ENCODE peak calls at places on chromosomes 5 and 9, in eight cellular contexts. B, Z, X, J, E, R, A and G are unnamed samples.

GRCh38 chr5:180034564-180034963 is 37.0 kb downstream of the RNF130 start:
- DNase-seq in J (no peak), Z (no peak), X (no peak), R (no peak), A (no peak), E (no peak), B (no peak), G (no peak)

GRCh38 chr5:113294341-113295110 is 140.3 kb downstream of the TSSK1B start:
- DNase-seq in B (no peak), Z (peak), J (no peak), X (peak), R (peak), E (peak), A (peak), G (peak)

GRCh38 chr9:6673326-6674025 is 27.9 kb upstream of the GLDC start:
- DNase-seq in E (no peak), Z (no peak), J (no peak), A (no peak), R (no peak), B (no peak), X (no peak), G (no peak)

GRCh38 chr5:115455241-115455640 is 89.3 kb downstream of the FEM1C start:
- DNase-seq in R (no peak), B (no peak), E (no peak), Z (no peak), A (no peak), X (peak), J (no peak), G (peak)

GRCh38 chr9:109238677-109239076 is 71.6 kb upstream of the FRRS1L start:
- DNase-seq in X (no peak), A (no peak), E (no peak), B (no peak), Z (no peak), J (no peak), R (no peak), G (no peak)

GRCh38 chr5:51376504-51376903 is 6.7 kb upstream of the ISL1 start:
- DNase-seq in R (no peak), X (no peak), Z (no peak), J (no peak), B (no peak), A (no peak), E (no peak), G (no peak)

GRCh38 chr5:32707394-32707997 is 3.6 kb upstream of the NPR3 start:
- DNase-seq in B (peak), A (no peak), J (peak), X (peak), E (no peak), R (no peak), Z (no peak), G (no peak)

GRCh38 chr9:133397370-133397769 is 20.4 kb downstream of the REXO4 start:
- DNase-seq in E (no peak), R (no peak), X (no peak), B (no peak), A (no peak), Z (no peak), J (no peak), G (no peak)

GRCh38 chr5:43110606-43111170 is 10.0 kb upstream of the ZNF131 start:
- DNase-seq in Z (peak), J (peak), B (no peak), A (no peak), X (no peak), E (no peak), R (peak), G (no peak)

GRCh38 chr5:68395844-68396523 is 180.4 kb downstream of the PIK3R1 start:
- DNase-seq in R (no peak), Z (no peak), A (no peak), X (no peak), J (peak), E (no peak), B (no peak), G (no peak)

GRCh38 chr5:91160751-91161285 is 222.3 kb downstream of the ARRDC3 start:
- DNase-seq in E (no peak), X (no peak), A (no peak), J (no peak), R (no peak), B (no peak), Z (no peak), G (peak)

GRCh38 chr5:161548472-161549094 is 2.1 kb upstream of the GABRB2 start:
- DNase-seq in E (no peak), A (no peak), J (no peak), X (no peak), R (no peak), Z (no peak), B (no peak), G (no peak)

GRCh38 chr5:73907164-73907563 is 281.2 kb downstream of the ARHGEF28 start:
- DNase-seq in J (no peak), A (no peak), R (no peak), Z (no peak), E (no peak), X (no peak), B (no peak), G (no peak)

GRCh38 chr5:83077662-83078261 is 415 bp downstream of the XRCC4 start:
- DNase-seq in R (no peak), A (no peak), Z (no peak), J (no peak), B (peak), X (peak), E (no peak), G (no peak)

GRCh38 chr5:104815212-104815611 is 1252.6 kb upstream of the NUDT12 start:
- DNase-seq in X (no peak), E (no peak), B (no peak), J (no peak), R (no peak), A (no peak), Z (no peak), G (no peak)

GRCh38 chr5:72908666-72909065 is 47.2 kb upstream of the FCHO2 start:
- DNase-seq in J (no peak), X (no peak), B (no peak), R (no peak), A (no peak), Z (no peak), E (no peak), G (no peak)

GRCh38 chr5:32202394-32202793 is 28.3 kb upstream of the GOLPH3 start:
- DNase-seq in R (no peak), B (no peak), Z (no peak), E (no peak), X (no peak), J (no peak), A (no peak), G (no peak)

GRCh38 chr5:65801332-65801731 is 79.3 kb downstream of the NLN start:
- DNase-seq in R (no peak), J (no peak), X (no peak), Z (no peak), A (no peak), E (no peak), B (no peak), G (peak)

GRCh38 chr5:69368458-69369368 is 607 bp downstream of the AK6 start:
- DNase-seq in R (peak), A (no peak), X (peak), J (peak), B (peak), E (no peak), Z (peak), G (peak)

GRCh38 chr9:135468866-135469521 is 10.6 kb upstream of the PPP1R26 start:
- DNase-seq in J (peak), X (no peak), A (peak), Z (peak), E (no peak), B (no peak), R (no peak), G (no peak)